ENCODE peak calls at places on chromosomes 13 and 19, in five cellular contexts. L, C, E, F and A are unnamed samples.

GRCh38 chr19:38513762-38514167 is 80.3 kb downstream of the RYR1 start:
- DNase-seq in L (no peak), C (no peak), E (no peak), F (no peak), A (no peak)

GRCh38 chr13:45511310-45512147 is 46.8 kb downstream of the COG3 start:
- DNase-seq in L (peak; percentile 86), C (peak; percentile 80), E (peak; percentile 33), F (peak; percentile 72), A (peak; percentile 84)

GRCh38 chr19:47231215-47232054 is 436 bp upstream of the BBC3 start:
- DNase-seq in L (peak; percentile 96), C (peak; percentile 90), E (peak; percentile 94), F (peak; percentile 86), A (peak; percentile 87)

GRCh38 chr19:21256722-21257121 is 72.5 kb downstream of the ZNF708 start:
- DNase-seq in L (no peak), C (peak; percentile 32), E (no peak), F (peak; percentile 43), A (peak; percentile 4)

GRCh38 chr19:13974073-13974472 is 21.8 kb downstream of the DCAF15 start:
- DNase-seq in L (no peak), C (peak; percentile 82), E (peak; percentile 53), F (peak; percentile 84), A (no peak)

GRCh38 chr19:13036366-13036976 is 41.2 kb downstream of the NFIX start:
- DNase-seq in L (peak; percentile 63), C (no peak), E (peak; percentile 80), F (no peak), A (peak; percentile 89)

GRCh38 chr19:51103811-51104470 is 4.3 kb downstream of the CTU1 start:
- DNase-seq in L (no peak), C (no peak), E (no peak), F (no peak), A (no peak)

GRCh38 chr19:2750739-2751437 is 11.1 kb upstream of the SLC39A3 start:
- DNase-seq in L (no peak), C (no peak), E (no peak), F (no peak), A (no peak)

GRCh38 chr19:52541608-52542007 is 14.1 kb downstream of the ZNF808 start:
- DNase-seq in L (no peak), C (no peak), E (no peak), F (no peak), A (no peak)

GRCh38 chr19:4732680-4733114 is 9.1 kb upstream of the DPP9 start:
- DNase-seq in L (peak; percentile 78), C (peak; percentile 89), E (peak; percentile 73), F (peak; percentile 85), A (peak; percentile 70)

GRCh38 chr13:100138859-100139491 is 50.1 kb downstream of the PCCA start:
- DNase-seq in L (no peak), C (no peak), E (no peak), F (no peak), A (no peak)

GRCh38 chr13:51282322-51282721 is 57.2 kb upstream of the SERPINE3 start:
- DNase-seq in L (no peak), C (no peak), E (no peak), F (no peak), A (no peak)

GRCh38 chr19:51375504-51376221 is 3.2 kb upstream of the NKG7 start:
- DNase-seq in L (no peak), C (no peak), E (no peak), F (no peak), A (no peak)

GRCh38 chr13:77136902-77137420 is 110.0 kb upstream of the FBXL3 start:
- DNase-seq in L (peak; percentile 38), C (no peak), E (no peak), F (no peak), A (peak; percentile 34)

GRCh38 chr13:111131048-111131447 is 15.9 kb downstream of the ARHGEF7 start:
- DNase-seq in L (no peak), C (no peak), E (no peak), F (no peak), A (no peak)

GRCh38 chr19:8831373-8831772 is 731 bp downstream of the ZNF558 start:
- DNase-seq in L (no peak), C (peak; percentile 3), E (no peak), F (no peak), A (no peak)

GRCh38 chr13:30619731-30620130 is 2.0 kb downstream of the USPL1 start:
- DNase-seq in L (no peak), C (no peak), E (no peak), F (no peak), A (no peak)

GRCh38 chr19:28397311-28397710 is 815.6 kb downstream of the UQCRFS1 start:
- DNase-seq in L (peak; percentile 1), C (no peak), E (no peak), F (no peak), A (no peak)

DNA sequence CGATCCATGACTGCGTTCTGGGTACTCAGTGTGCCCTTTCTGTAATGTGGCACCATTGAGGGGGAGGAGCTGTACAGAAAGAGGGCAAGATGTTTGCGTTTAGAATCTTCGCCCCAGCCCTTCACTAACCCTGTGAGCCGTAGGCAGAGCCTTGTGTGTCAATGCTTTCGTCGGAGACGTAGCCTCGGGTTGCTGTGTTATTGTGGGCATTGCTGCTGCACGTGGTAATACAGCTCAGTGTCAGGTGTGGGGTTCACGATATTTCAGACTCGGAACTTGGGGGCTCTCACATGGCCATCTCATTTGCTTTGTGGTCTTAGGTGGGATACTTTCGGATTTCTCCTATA is 6.1 kb downstream of the RPS9 start:
- DNase-seq in L (no peak), C (no peak), E (no peak), F (no peak), A (no peak)
- H3K4me3 ChIP-seq in L (no peak overlapping the region), C (no peak overlapping the region), E (no peak overlapping the region), F (no peak overlapping the region), A (no peak overlapping the region)

GRCh38 chr13:79445968-79446645 is 34.8 kb upstream of the NDFIP2 start:
- DNase-seq in L (no peak), C (peak; percentile 47), E (no peak), F (no peak), A (no peak)
- TF ChIP-seq CTCF in L (no peak), C (no peak), E (no peak), F (no peak), A (no peak)

GRCh38 chr19:18613589-18614234 is 1.0 kb downstream of the TMEM59L start:
- DNase-seq in L (no peak), C (peak; percentile 52), E (no peak), F (no peak), A (no peak)

GRCh38 chr19:18610556-18611326 is 1.9 kb upstream of the TMEM59L start:
- DNase-seq in L (no peak), C (peak; percentile 70), E (no peak), F (no peak), A (no peak)

GRCh38 chr19:18612772-18613588 is at the start of gene TMEM59L:
- DNase-seq in L (peak; percentile 35), C (peak; percentile 77), E (peak; percentile 54), F (no peak), A (no peak)

GRCh38 chr19:18611327-18612050 is 1.2 kb upstream of the TMEM59L start:
- DNase-seq in L (no peak), C (peak; percentile 78), E (no peak), F (no peak), A (no peak)

DNA sequence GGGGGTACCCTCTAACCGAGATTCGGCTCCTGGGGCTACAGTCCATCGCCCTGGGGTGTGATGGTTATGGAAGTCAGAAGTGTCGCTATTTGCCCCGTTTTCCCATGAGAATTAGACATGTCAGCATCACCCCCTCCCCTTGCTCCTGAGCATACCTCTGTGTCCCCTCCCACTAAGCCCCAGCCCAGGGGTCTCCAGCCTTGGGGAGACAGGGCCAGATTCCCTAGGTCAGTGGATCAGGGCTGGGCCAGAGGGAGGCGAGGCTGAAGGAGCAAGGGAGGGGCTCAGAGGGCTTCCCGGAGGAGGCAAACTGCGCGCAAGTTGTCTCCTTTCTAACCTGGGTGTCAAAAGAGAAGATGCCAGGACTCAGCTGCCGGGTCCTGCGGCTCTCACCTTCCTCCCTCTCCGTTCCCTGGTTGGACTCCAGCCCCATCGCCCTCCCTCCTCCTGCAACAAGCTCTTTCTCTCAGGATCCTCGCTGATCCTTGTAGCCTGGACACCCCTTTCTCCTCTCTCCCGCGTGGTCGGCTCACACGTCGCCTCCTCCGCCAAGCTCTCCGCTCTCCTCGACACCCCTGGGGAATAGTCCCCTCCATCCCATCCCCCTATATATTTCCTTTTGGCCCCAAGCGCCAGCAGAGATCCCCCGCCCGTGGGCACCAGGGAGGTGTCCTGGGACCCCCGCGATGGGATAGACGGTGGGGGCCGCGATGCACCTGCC is 459 bp upstream of the TMEM59L start:
- DNase-seq in L (no peak), C (peak; percentile 36), E (no peak), F (no peak), A (no peak)
- H3K4me3 ChIP-seq in L (peak overlapping the region; percentile 33), C (peak overlapping the region; percentile 57), E (peak overlapping the region; percentile 38), F (peak overlapping the region; percentile 36), A (peak overlapping the region; percentile 60)

DNA sequence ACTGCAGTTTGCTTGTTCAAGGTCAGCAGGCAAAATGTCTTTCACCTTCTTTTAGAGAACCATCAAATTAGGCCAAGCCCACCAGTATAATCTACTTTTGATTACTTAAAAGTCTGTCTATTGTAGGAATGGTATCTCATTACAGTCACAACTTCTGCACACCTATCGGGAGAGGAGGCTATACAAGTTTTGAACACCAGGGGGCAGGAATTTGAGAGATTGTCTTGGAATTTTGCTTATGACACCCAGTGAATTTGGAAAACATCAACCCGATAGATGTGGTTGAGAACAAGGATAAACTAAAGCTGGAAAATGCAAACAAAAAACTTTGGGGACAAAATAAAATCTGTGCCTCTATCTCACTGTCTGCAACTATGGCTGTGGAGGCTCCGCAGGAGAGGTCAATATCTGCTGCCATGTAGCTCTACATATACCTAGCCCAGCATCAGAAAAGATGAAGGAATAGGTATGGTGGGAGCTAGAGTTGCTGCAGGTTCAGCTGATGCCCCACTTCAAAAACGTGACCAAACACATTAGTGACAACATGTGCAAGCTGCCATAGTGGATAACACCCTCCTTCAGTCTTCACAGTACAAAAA is 1299.2 kb upstream of the SPRY2 start:
- DNase-seq in L (no peak), C (peak; percentile 7), E (peak; percentile 29), F (peak; percentile 1), A (no peak)
- TF ChIP-seq CTCF in L (no peak), C (peak; percentile 65), E (peak; percentile 81), F (peak; percentile 71), A (no peak)